ENCODE peak calls at places on chromosomes 7 and 10, in eight cellular contexts. D is T-helper 22 cell; Y is H9; O is NCI-H2029; F is CD8-positive, alpha-beta memory T cell; G is PC-3; E is T-helper 2 cell; A is midbrain. R is an unnamed sample.

GRCh38 chr7:1073211-1073977 is 14.5 kb upstream of the GPER1 start:
- DNase-seq in D (no peak), Y (no peak), O (no peak), F (no peak), G (no peak), E (no peak), A (no peak), R (no peak)

GRCh38 chr10:28663576-28664368 is 13.5 kb upstream of the BAMBI start:
- DNase-seq in D (peak), Y (peak), O (peak), F (peak), G (peak), E (peak), A (peak), R (peak)

GRCh38 chr7:49398730-49399129 is 374.7 kb upstream of the VWC2 start:
- DNase-seq in D (no peak), Y (no peak), O (no peak), F (no peak), G (peak), E (no peak), A (no peak), R (no peak)

GRCh38 chr10:627032-627992 is 62.2 kb downstream of the DIP2C start:
- DNase-seq in D (no peak), Y (no peak), O (no peak), F (no peak), G (no peak), E (no peak), A (no peak), R (no peak)

GRCh38 chr10:71077796-71078453 is 134.4 kb upstream of the UNC5B start:
- DNase-seq in D (no peak), Y (no peak), O (no peak), F (no peak), G (no peak), E (no peak), A (no peak), R (no peak)

GRCh38 chr10:60863796-60864195 is 80.2 kb downstream of the RHOBTB1 start:
- DNase-seq in D (no peak), Y (no peak), O (no peak), F (no peak), G (no peak), E (no peak), A (no peak), R (no peak)

GRCh38 chr10:132861884-132862461 is 76.0 kb upstream of the NKX6-2 start:
- DNase-seq in D (no peak), Y (peak), O (no peak), F (no peak), G (no peak), E (no peak), A (no peak), R (no peak)

GRCh38 chr10:118694848-118695247 is 59.9 kb downstream of the CACUL1 start:
- DNase-seq in D (no peak), Y (no peak), O (no peak), F (no peak), G (no peak), E (no peak), A (no peak), R (no peak)

GRCh38 chr10:3791974-3792633 is 7.1 kb upstream of the KLF6 start:
- DNase-seq in D (no peak), Y (no peak), O (no peak), F (no peak), G (no peak), E (no peak), A (no peak), R (no peak)

GRCh38 chr7:116501425-116502167 is 2.1 kb downstream of the CAV2 start:
- DNase-seq in D (no peak), Y (no peak), O (no peak), F (no peak), G (peak), E (no peak), A (no peak), R (no peak)

GRCh38 chr7:16742547-16742946 is 11.0 kb upstream of the TSPAN13 start:
- DNase-seq in D (no peak), Y (no peak), O (no peak), F (no peak), G (no peak), E (no peak), A (no peak), R (no peak)

GRCh38 chr7:112360681-112361080 is 89.6 kb upstream of the IFRD1 start:
- DNase-seq in D (no peak), Y (no peak), O (no peak), F (no peak), G (no peak), E (no peak), A (no peak), R (no peak)

GRCh38 chr7:66415659-66416265 is 210.6 kb downstream of the TPST1 start:
- DNase-seq in D (no peak), Y (no peak), O (no peak), F (no peak), G (no peak), E (no peak), A (no peak), R (no peak)

GRCh38 chr7:98240961-98241673 is 10.9 kb downstream of the TECPR1 start:
- DNase-seq in D (no peak), Y (peak), O (no peak), F (no peak), G (peak), E (no peak), A (peak), R (no peak)

GRCh38 chr7:127913686-127914085 is 117.6 kb downstream of the LRRC4 start:
- DNase-seq in D (no peak), Y (no peak), O (no peak), F (no peak), G (no peak), E (no peak), A (no peak), R (no peak)

GRCh38 chr7:80752954-80753353 is 114.5 kb downstream of the CD36 start:
- DNase-seq in D (no peak), Y (no peak), O (no peak), F (no peak), G (no peak), E (no peak), A (no peak), R (no peak)

GRCh38 chr7:158317238-158318205 is 270.1 kb downstream of the PTPRN2 start:
- DNase-seq in D (no peak), Y (peak), O (no peak), F (no peak), G (no peak), E (no peak), A (peak), R (no peak)

GRCh38 chr10:47294501-47294900 is 5.5 kb upstream of the GDF10 start:
- DNase-seq in D (no peak), Y (peak), O (no peak), F (no peak), G (no peak), E (no peak), A (no peak), R (no peak)